ENCODE peak calls at places on chromosomes 3 and 15, in four cellular contexts. One of them, this sample, is unnamed.

GRCh38 chr15:63991706-63992105 is 54.6 kb downstream of the DAPK2 start:
- DNase-seq in mesenchymal stem cell: no peak
- DNase-seq in IMR-90: no peak
- DNase-seq in H1: no peak
- DNase-seq in this sample: no peak

GRCh38 chr3:45208587-45208986 is 17.5 kb downstream of the TMEM158 start:
- DNase-seq in mesenchymal stem cell: no peak
- DNase-seq in H1: no peak
- DNase-seq in IMR-90: no peak
- DNase-seq in this sample: no peak

GRCh38 chr15:77719450-77719849 is 86.7 kb upstream of the LINGO1 start:
- DNase-seq in mesenchymal stem cell: no peak
- DNase-seq in IMR-90: no peak
- DNase-seq in H1: no peak
- DNase-seq in this sample: no peak

GRCh38 chr3:168511428-168512014 is 415.8 kb upstream of the GOLIM4 start:
- DNase-seq in H1: no peak
- DNase-seq in mesenchymal stem cell: peak
- DNase-seq in IMR-90: peak
- DNase-seq in this sample: no peak

GRCh38 chr15:72168131-72168825 is 29.3 kb downstream of the GRAMD2A start:
- DNase-seq in IMR-90: peak
- DNase-seq in mesenchymal stem cell: peak
- DNase-seq in H1: no peak
- DNase-seq in this sample: no peak

GRCh38 chr3:111715911-111716523 is 120.9 kb upstream of the ZBED2 start:
- DNase-seq in H1: peak
- DNase-seq in mesenchymal stem cell: peak
- DNase-seq in IMR-90: peak
- DNase-seq in this sample: no peak

GRCh38 chr3:10816019-10816862 is at the start of gene SLC6A11:
- DNase-seq in IMR-90: no peak
- DNase-seq in H1: peak
- DNase-seq in mesenchymal stem cell: no peak
- DNase-seq in this sample: peak

GRCh38 chr3:188205992-188206416 is 52.0 kb downstream of the LPP start:
- DNase-seq in H1: no peak
- DNase-seq in mesenchymal stem cell: no peak
- DNase-seq in IMR-90: no peak
- DNase-seq in this sample: no peak

GRCh38 chr3:30492581-30493192 is 113.7 kb upstream of the TGFBR2 start:
- DNase-seq in mesenchymal stem cell: peak
- DNase-seq in IMR-90: peak
- DNase-seq in H1: no peak
- DNase-seq in this sample: no peak

GRCh38 chr3:184557348-184557950 is 4.1 kb upstream of the EPHB3 start:
- DNase-seq in H1: no peak
- DNase-seq in IMR-90: no peak
- DNase-seq in mesenchymal stem cell: no peak
- DNase-seq in this sample: no peak

GRCh38 chr3:115321396-115321795 is 174.3 kb upstream of the ZBTB20 start:
- DNase-seq in H1: no peak
- DNase-seq in IMR-90: peak
- DNase-seq in mesenchymal stem cell: peak
- DNase-seq in this sample: no peak

GRCh38 chr3:118055381-118055780 is 979.3 kb downstream of the IGSF11 start:
- DNase-seq in mesenchymal stem cell: no peak
- DNase-seq in IMR-90: peak
- DNase-seq in H1: no peak
- DNase-seq in this sample: no peak

GRCh38 chr3:77967621-77968020 is 927.7 kb downstream of the ROBO2 start:
- DNase-seq in mesenchymal stem cell: no peak
- DNase-seq in H1: no peak
- DNase-seq in IMR-90: no peak
- DNase-seq in this sample: no peak

GRCh38 chr15:40456299-40456712 is 14.5 kb upstream of the CHST14 start:
- DNase-seq in mesenchymal stem cell: no peak
- DNase-seq in IMR-90: no peak
- DNase-seq in H1: no peak
- DNase-seq in this sample: no peak

GRCh38 chr3:111735271-111735758 is 123.8 kb upstream of the PHLDB2 start:
- DNase-seq in IMR-90: peak
- DNase-seq in mesenchymal stem cell: peak
- DNase-seq in H1: no peak
- DNase-seq in this sample: no peak

GRCh38 chr15:84826369-84826823 is 9.2 kb downstream of the ALPK3 start:
- DNase-seq in IMR-90: no peak
- DNase-seq in H1: peak
- DNase-seq in mesenchymal stem cell: no peak
- DNase-seq in this sample: no peak

GRCh38 chr3:113377158-113377557 is 64.1 kb downstream of the CFAP44 start:
- DNase-seq in H1: no peak
- DNase-seq in IMR-90: no peak
- DNase-seq in mesenchymal stem cell: no peak
- DNase-seq in this sample: no peak

GRCh38 chr3:115512565-115513410 is 110.5 kb upstream of the GAP43 start:
- DNase-seq in H1: peak
- DNase-seq in mesenchymal stem cell: peak
- DNase-seq in IMR-90: peak
- DNase-seq in this sample: peak

GRCh38 chr3:149536429-149536828 is 61.9 kb downstream of the TM4SF4 start:
- DNase-seq in H1: peak
- DNase-seq in IMR-90: no peak
- DNase-seq in mesenchymal stem cell: peak
- DNase-seq in this sample: peak

GRCh38 chr3:149532463-149533180 is 58.1 kb downstream of the TM4SF4 start:
- DNase-seq in mesenchymal stem cell: no peak
- DNase-seq in IMR-90: no peak
- DNase-seq in H1: no peak
- DNase-seq in this sample: no peak

GRCh38 chr3:149534671-149535394 is 60.3 kb downstream of the TM4SF4 start:
- DNase-seq in H1: no peak
- DNase-seq in mesenchymal stem cell: peak
- DNase-seq in IMR-90: peak
- DNase-seq in this sample: no peak

GRCh38 chr3:149534082-149534481 is 59.6 kb downstream of the TM4SF4 start:
- DNase-seq in IMR-90: no peak
- DNase-seq in H1: no peak
- DNase-seq in mesenchymal stem cell: no peak
- DNase-seq in this sample: no peak

GRCh38 chr3:149535395-149535685 is 60.8 kb downstream of the TM4SF4 start:
- DNase-seq in IMR-90: no peak
- DNase-seq in H1: no peak
- DNase-seq in mesenchymal stem cell: no peak
- DNase-seq in this sample: no peak
- H3K4me3 ChIP-seq in IMR-90: no peak
- H3K4me3 ChIP-seq in H1: no peak
- H3K4me3 ChIP-seq in mesenchymal stem cell: peak
- H3K4me3 ChIP-seq in this sample: no peak

GRCh38 chr3:185717121-185717520 is 107.7 kb downstream of the IGF2BP2 start:
- DNase-seq in H1: no peak
- DNase-seq in mesenchymal stem cell: peak
- DNase-seq in IMR-90: peak
- DNase-seq in this sample: no peak

GRCh38 chr3:185714085-185714484 is 110.8 kb downstream of the IGF2BP2 start:
- DNase-seq in IMR-90: no peak
- DNase-seq in H1: no peak
- DNase-seq in mesenchymal stem cell: no peak
- DNase-seq in this sample: no peak

GRCh38 chr3:185713015-185713414 is 111.8 kb downstream of the IGF2BP2 start:
- DNase-seq in mesenchymal stem cell: no peak
- DNase-seq in H1: peak
- DNase-seq in IMR-90: no peak
- DNase-seq in this sample: no peak

GRCh38 chr3:185716436-185717090 is 108.3 kb downstream of the IGF2BP2 start:
- DNase-seq in IMR-90: no peak
- DNase-seq in H1: no peak
- DNase-seq in mesenchymal stem cell: no peak
- DNase-seq in this sample: no peak

GRCh38 chr3:185715091-185715490 is 109.8 kb downstream of the IGF2BP2 start:
- DNase-seq in mesenchymal stem cell: no peak
- DNase-seq in IMR-90: peak
- DNase-seq in H1: no peak
- DNase-seq in this sample: peak
- H3K23ac ChIP-seq in mesenchymal stem cell: peak
- H3K23ac ChIP-seq in IMR-90: peak
- H3K23ac ChIP-seq in H1: no peak
- H3K23ac ChIP-seq in this sample: no peak

GRCh38 chr3:46982581-46982980 is 3.1 kb downstream of the NBEAL2 start:
- DNase-seq in IMR-90: no peak
- DNase-seq in H1: no peak
- DNase-seq in mesenchymal stem cell: no peak
- DNase-seq in this sample: no peak
- H2AK5ac ChIP-seq in IMR-90: no peak
- H2AK5ac ChIP-seq in H1: no peak
- H2AK5ac ChIP-seq in mesenchymal stem cell: no peak
- H2AK5ac ChIP-seq in this sample: no peak

DNA sequence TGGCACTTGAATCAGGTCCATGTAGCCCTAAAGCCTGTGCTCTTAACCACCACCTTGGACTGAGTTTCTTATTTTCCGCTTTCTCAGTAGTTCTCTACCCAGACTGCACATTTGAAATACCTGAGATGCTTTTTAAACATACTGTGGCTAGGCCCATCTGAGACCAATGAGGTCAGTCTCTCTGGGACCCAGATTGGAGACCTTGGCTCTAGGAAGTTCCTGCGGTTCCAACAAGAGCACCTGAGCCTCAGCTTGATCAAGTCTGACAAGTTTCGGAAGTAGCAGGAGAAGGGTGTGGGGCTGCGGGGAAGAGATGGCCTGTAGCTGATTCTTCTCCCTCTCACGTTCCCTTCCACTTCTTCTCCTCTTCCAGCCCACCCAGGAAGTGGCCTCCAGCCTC is 11.5 kb upstream of the TSEN2 start:
- DNase-seq in H1: no peak
- DNase-seq in mesenchymal stem cell: no peak
- DNase-seq in IMR-90: no peak
- DNase-seq in this sample: no peak
- H3K4me3 ChIP-seq in H1: no peak
- H3K4me3 ChIP-seq in mesenchymal stem cell: peak
- H3K4me3 ChIP-seq in IMR-90: no peak
- H3K4me3 ChIP-seq in this sample: no peak

DNA sequence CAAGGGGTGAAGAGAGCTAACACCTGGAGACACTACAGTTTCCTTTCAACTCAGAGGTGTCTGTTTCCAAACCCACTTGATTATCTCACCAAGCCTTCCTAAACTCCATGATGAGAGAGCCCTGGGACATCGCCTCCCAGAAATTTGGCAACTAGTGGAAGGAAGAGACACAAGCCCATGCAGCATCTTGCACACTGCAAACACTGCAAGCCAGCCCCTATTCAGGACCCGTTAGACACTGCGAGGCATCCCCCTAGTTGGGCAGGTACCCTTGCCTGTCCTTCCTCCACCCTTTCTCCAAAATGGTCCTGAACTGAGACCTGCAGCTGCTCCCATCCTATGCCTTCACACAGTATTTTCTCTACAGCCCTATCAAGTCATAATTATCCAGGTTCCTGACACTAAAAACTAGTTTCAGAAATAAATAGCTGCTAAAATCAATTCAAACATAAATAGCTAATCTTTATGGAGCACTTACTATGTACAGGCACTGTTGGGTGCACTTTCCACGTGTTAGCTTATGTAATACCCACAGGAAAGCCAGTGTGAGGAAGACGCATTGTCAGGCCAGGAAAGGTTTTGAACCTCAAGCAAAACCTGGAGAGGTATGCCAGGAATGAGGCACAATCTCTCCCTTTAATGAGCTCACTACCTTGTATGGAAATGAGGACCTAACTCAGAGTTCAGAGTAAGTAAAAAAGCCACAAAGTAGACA is 2.8 kb downstream of the MAGI1 start:
- DNase-seq in H1: no peak
- DNase-seq in IMR-90: no peak
- DNase-seq in mesenchymal stem cell: no peak
- DNase-seq in this sample: peak
- H3K23ac ChIP-seq in H1: no peak
- H3K23ac ChIP-seq in IMR-90: peak
- H3K23ac ChIP-seq in mesenchymal stem cell: no peak
- H3K23ac ChIP-seq in this sample: no peak

DNA sequence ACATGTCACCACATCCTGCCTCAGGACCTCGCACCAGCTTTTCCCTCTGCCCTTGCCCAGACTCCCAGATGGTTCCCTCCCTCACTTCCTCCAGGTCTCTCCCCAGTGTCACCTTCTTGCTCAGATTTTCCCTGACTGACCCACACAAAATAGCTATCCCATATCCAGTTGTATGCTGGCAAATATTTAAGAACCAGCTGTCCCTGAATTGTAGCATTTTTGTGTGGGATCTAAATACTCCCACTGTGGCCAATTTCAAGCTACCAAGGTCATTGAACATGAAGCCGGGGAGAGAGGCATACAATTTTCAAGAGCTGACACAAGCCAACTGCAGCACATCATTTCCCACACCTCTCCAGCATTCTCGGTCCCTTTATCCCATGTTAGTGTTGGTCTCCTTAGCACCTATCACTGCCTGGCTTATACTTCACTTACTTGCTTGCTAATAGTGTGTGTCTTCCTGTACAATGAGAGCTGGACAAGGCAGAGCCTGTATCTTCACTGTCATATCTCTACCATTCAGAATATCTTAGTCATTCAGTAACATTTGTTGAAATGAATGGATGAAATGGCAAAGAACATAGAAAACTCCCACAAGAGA is 101.3 kb upstream of the CTNNB1 start:
- DNase-seq in IMR-90: no peak
- DNase-seq in mesenchymal stem cell: no peak
- DNase-seq in H1: no peak
- DNase-seq in this sample: no peak
- H2AK5ac ChIP-seq in IMR-90: no peak
- H2AK5ac ChIP-seq in mesenchymal stem cell: no peak
- H2AK5ac ChIP-seq in H1: no peak
- H2AK5ac ChIP-seq in this sample: no peak

GRCh38 chr3:169966951-169967915 is 626 bp downstream of the SEC62 start:
- DNase-seq in mesenchymal stem cell: peak
- DNase-seq in IMR-90: peak
- DNase-seq in H1: no peak
- DNase-seq in this sample: peak
- H3K4me3 ChIP-seq in mesenchymal stem cell: peak
- H3K4me3 ChIP-seq in IMR-90: peak
- H3K4me3 ChIP-seq in H1: peak
- H3K4me3 ChIP-seq in this sample: peak

DNA sequence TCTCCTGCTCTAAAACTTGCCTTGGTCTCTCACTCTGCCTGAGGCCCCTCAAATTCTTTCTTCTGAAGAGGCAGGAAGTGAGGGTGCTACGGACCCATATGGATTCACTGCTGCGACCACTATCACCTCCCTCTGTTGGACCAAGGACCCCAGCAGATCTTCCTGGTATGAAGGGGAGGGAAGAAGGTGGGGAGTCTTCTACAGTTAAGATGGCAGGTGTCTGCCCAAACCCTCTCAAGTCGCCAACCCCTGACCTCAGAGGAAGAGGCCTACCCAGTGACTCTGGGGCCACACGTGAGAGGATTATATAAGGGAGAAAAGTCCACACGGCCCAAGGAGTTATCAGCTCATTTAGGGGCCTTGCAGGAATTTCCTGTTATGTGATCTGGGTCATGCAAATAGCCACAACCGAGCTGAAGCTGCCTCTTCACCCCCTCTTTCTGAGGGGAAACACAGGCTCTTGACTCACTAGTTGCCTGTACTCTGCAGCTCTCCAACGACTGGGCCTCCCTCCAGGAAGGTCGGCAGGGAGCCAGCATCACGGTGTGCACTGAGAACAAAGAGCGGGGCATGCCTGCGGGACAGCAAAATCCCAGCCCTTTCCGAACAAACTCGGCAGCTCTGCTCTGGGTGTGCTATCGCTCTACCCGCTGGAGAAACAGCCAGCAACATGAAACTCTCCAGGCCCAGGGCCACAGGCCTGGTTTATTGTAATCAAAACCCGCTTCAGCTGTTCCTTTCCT is 116.0 kb downstream of the XXYLT1 start:
- DNase-seq in mesenchymal stem cell: peak
- DNase-seq in IMR-90: peak
- DNase-seq in H1: no peak
- DNase-seq in this sample: no peak
- H3K23ac ChIP-seq in mesenchymal stem cell: no peak
- H3K23ac ChIP-seq in IMR-90: peak
- H3K23ac ChIP-seq in H1: no peak
- H3K23ac ChIP-seq in this sample: no peak

This sample was measured in neuronal stem cell.